ENCODE peak calls at places on chromosome 10, in seven cellular contexts. One of them, this sample, is unnamed.

GRCh38 chr10:22931948-22932347 is 4.1 kb downstream of the ARMC3 start:
- DNase-seq in IMR-90: peak
- DNase-seq in K562: no peak
- DNase-seq in HCT116: no peak
- DNase-seq in colonic mucosa: no peak
- DNase-seq in H1: no peak
- DNase-seq in MM.1S: no peak
- DNase-seq in this sample: no peak

GRCh38 chr10:77526861-77527617 is 110.6 kb downstream of the KCNMA1 start:
- DNase-seq in IMR-90: no peak
- DNase-seq in K562: no peak
- DNase-seq in HCT116: no peak
- DNase-seq in colonic mucosa: no peak
- DNase-seq in H1: no peak
- DNase-seq in MM.1S: no peak
- DNase-seq in this sample: no peak

GRCh38 chr10:78754269-78755074 is 314.3 kb upstream of the ZMIZ1 start:
- DNase-seq in IMR-90: peak
- DNase-seq in K562: no peak
- DNase-seq in HCT116: no peak
- DNase-seq in colonic mucosa: no peak
- DNase-seq in H1: no peak
- DNase-seq in MM.1S: no peak
- DNase-seq in this sample: no peak

GRCh38 chr10:62335326-62335725 is 38.8 kb upstream of the ZNF365 start:
- DNase-seq in IMR-90: peak
- DNase-seq in K562: no peak
- DNase-seq in HCT116: no peak
- DNase-seq in colonic mucosa: no peak
- DNase-seq in H1: no peak
- DNase-seq in MM.1S: no peak
- DNase-seq in this sample: no peak

GRCh38 chr10:22958338-22958737 is 30.5 kb downstream of the ARMC3 start:
- DNase-seq in IMR-90: no peak
- DNase-seq in K562: no peak
- DNase-seq in HCT116: no peak
- DNase-seq in colonic mucosa: no peak
- DNase-seq in H1: no peak
- DNase-seq in MM.1S: no peak
- DNase-seq in this sample: no peak

GRCh38 chr10:30028006-30028441 is 31.4 kb downstream of the JCAD start:
- DNase-seq in IMR-90: no peak
- DNase-seq in K562: no peak
- DNase-seq in HCT116: no peak
- DNase-seq in colonic mucosa: no peak
- DNase-seq in H1: no peak
- DNase-seq in MM.1S: no peak
- DNase-seq in this sample: no peak

GRCh38 chr10:14975672-14976273 is 16.6 kb downstream of the MEIG1 start:
- DNase-seq in IMR-90: no peak
- DNase-seq in K562: peak
- DNase-seq in HCT116: peak
- DNase-seq in colonic mucosa: no peak
- DNase-seq in H1: no peak
- DNase-seq in MM.1S: no peak
- DNase-seq in this sample: no peak

GRCh38 chr10:91590904-91591791 is 41.7 kb downstream of the PPP1R3C start:
- DNase-seq in IMR-90: peak
- DNase-seq in K562: peak
- DNase-seq in HCT116: no peak
- DNase-seq in colonic mucosa: peak
- DNase-seq in H1: no peak
- DNase-seq in MM.1S: no peak
- DNase-seq in this sample: no peak

GRCh38 chr10:86263209-86263608 is 103.4 kb downstream of the GRID1 start:
- DNase-seq in IMR-90: no peak
- DNase-seq in K562: no peak
- DNase-seq in HCT116: no peak
- DNase-seq in colonic mucosa: no peak
- DNase-seq in H1: peak
- DNase-seq in MM.1S: no peak
- DNase-seq in this sample: no peak

GRCh38 chr10:131834152-131834810 is 66.5 kb upstream of the PPP2R2D start:
- DNase-seq in IMR-90: no peak
- DNase-seq in K562: no peak
- DNase-seq in HCT116: no peak
- DNase-seq in colonic mucosa: no peak
- DNase-seq in H1: no peak
- DNase-seq in MM.1S: no peak
- DNase-seq in this sample: no peak

GRCh38 chr10:113736576-113736975 is 14.9 kb upstream of the PLEKHS1 start:
- DNase-seq in IMR-90: no peak
- DNase-seq in K562: no peak
- DNase-seq in HCT116: no peak
- DNase-seq in colonic mucosa: no peak
- DNase-seq in H1: no peak
- DNase-seq in MM.1S: no peak
- DNase-seq in this sample: no peak

GRCh38 chr10:77197544-77197943 is 440.1 kb downstream of the KCNMA1 start:
- DNase-seq in IMR-90: no peak
- DNase-seq in K562: no peak
- DNase-seq in HCT116: no peak
- DNase-seq in colonic mucosa: no peak
- DNase-seq in H1: no peak
- DNase-seq in MM.1S: peak
- DNase-seq in this sample: no peak

GRCh38 chr10:122112625-122113160 is 123.7 kb downstream of the TACC2 start:
- DNase-seq in IMR-90: peak
- DNase-seq in K562: peak
- DNase-seq in HCT116: peak
- DNase-seq in colonic mucosa: peak
- DNase-seq in H1: peak
- DNase-seq in MM.1S: no peak
- DNase-seq in this sample: no peak

GRCh38 chr10:95496951-95497350 is 64.2 kb downstream of the SORBS1 start:
- DNase-seq in IMR-90: no peak
- DNase-seq in K562: no peak
- DNase-seq in HCT116: no peak
- DNase-seq in colonic mucosa: no peak
- DNase-seq in H1: no peak
- DNase-seq in MM.1S: no peak
- DNase-seq in this sample: no peak

GRCh38 chr10:43781480-43782361 is 133.0 kb upstream of the ZNF32 start:
- DNase-seq in IMR-90: peak
- DNase-seq in K562: peak
- DNase-seq in HCT116: no peak
- DNase-seq in colonic mucosa: no peak
- DNase-seq in H1: no peak
- DNase-seq in MM.1S: peak
- DNase-seq in this sample: no peak

GRCh38 chr10:17026686-17027485 is 102.7 kb downstream of the CUBN start:
- DNase-seq in IMR-90: peak
- DNase-seq in K562: no peak
- DNase-seq in HCT116: no peak
- DNase-seq in colonic mucosa: no peak
- DNase-seq in H1: no peak
- DNase-seq in MM.1S: no peak
- DNase-seq in this sample: no peak

GRCh38 chr10:69968830-69969229 is 83.8 kb upstream of the MACROH2A2 start:
- DNase-seq in IMR-90: peak
- DNase-seq in K562: no peak
- DNase-seq in HCT116: peak
- DNase-seq in colonic mucosa: no peak
- DNase-seq in H1: peak
- DNase-seq in MM.1S: no peak
- DNase-seq in this sample: no peak

GRCh38 chr10:51564896-51565505 is 134.4 kb downstream of the CSTF2T start:
- DNase-seq in IMR-90: no peak
- DNase-seq in K562: no peak
- DNase-seq in HCT116: no peak
- DNase-seq in colonic mucosa: no peak
- DNase-seq in H1: no peak
- DNase-seq in MM.1S: no peak
- DNase-seq in this sample: no peak

GRCh38 chr10:47423476-47423875 is 39.4 kb upstream of the ZNF488 start:
- DNase-seq in IMR-90: peak
- DNase-seq in K562: no peak
- DNase-seq in HCT116: no peak
- DNase-seq in colonic mucosa: no peak
- DNase-seq in H1: no peak
- DNase-seq in MM.1S: no peak
- DNase-seq in this sample: no peak

GRCh38 chr10:48776528-48776927 is 91.9 kb downstream of the WDFY4 start:
- DNase-seq in IMR-90: no peak
- DNase-seq in K562: peak
- DNase-seq in HCT116: no peak
- DNase-seq in colonic mucosa: no peak
- DNase-seq in H1: no peak
- DNase-seq in MM.1S: no peak
- DNase-seq in this sample: no peak

DNA sequence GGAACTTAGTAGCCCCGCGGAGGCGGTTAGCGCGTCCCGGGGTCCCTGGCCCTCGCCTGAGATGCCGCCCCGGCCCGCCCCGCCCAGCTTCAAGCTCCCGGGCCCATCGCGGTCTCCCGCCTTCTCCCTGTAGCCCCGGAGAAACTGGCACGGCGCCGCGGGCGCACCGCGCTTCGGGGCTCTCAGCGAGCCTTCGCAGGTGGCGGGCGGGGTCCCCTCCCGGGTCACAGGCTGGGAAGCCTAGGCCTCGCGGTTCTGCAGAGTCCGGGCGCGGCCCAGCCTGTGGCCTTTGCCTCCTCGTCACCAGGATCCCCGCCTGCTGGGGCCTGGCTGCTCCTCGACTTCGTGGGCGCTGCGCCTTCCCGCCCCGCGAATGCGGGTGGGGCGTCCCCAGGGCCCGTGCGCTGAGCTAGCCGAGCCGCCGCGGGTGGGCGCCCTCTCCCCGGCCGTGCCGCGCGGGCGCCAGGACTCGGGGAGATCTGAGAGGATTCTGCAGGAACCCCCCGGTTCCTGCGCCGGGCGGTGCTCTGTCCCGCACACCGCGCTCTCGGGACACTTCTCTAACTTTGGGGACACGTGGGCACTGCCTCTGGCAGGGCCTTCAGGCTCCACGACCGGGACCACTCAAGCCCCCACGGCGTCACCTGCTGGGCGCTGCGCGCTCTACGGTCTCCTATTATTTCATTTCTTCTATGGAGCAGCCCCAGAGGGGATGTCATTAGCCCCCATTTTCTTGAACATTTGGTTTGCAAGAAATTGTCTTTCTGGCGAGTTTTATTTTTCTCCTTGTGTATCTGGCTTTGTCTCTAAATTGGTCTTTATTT is 683 bp upstream of the RGS10 start:
- DNase-seq in IMR-90: peak
- DNase-seq in K562: peak
- DNase-seq in HCT116: no peak
- DNase-seq in colonic mucosa: peak
- DNase-seq in H1: no peak
- DNase-seq in MM.1S: peak
- DNase-seq in this sample: no peak
- H3K9ac ChIP-seq in IMR-90: peak
- H3K9ac ChIP-seq in K562: peak
- H3K9ac ChIP-seq in HCT116: peak
- H3K9ac ChIP-seq in colonic mucosa: peak
- H3K9ac ChIP-seq in H1: no peak
- H3K9ac ChIP-seq in MM.1S: peak
- H3K9ac ChIP-seq in this sample: peak

GRCh38 chr10:4306871-4307270 is 519.1 kb upstream of the AKR1E2 start:
- DNase-seq in IMR-90: no peak
- DNase-seq in K562: no peak
- DNase-seq in HCT116: no peak
- DNase-seq in colonic mucosa: no peak
- DNase-seq in H1: no peak
- DNase-seq in MM.1S: no peak
- DNase-seq in this sample: no peak
- H3K9ac ChIP-seq in IMR-90: no peak
- H3K9ac ChIP-seq in K562: no peak
- H3K9ac ChIP-seq in HCT116: no peak
- H3K9ac ChIP-seq in colonic mucosa: no peak
- H3K9ac ChIP-seq in H1: no peak
- H3K9ac ChIP-seq in MM.1S: no peak
- H3K9ac ChIP-seq in this sample: no peak

GRCh38 chr10:124165311-124165710 is 71.9 kb upstream of the CHST15 start:
- DNase-seq in IMR-90: no peak
- DNase-seq in K562: no peak
- DNase-seq in HCT116: no peak
- DNase-seq in colonic mucosa: no peak
- DNase-seq in H1: no peak
- DNase-seq in MM.1S: no peak
- DNase-seq in this sample: no peak
- H3K9ac ChIP-seq in IMR-90: no peak
- H3K9ac ChIP-seq in K562: no peak
- H3K9ac ChIP-seq in HCT116: no peak
- H3K9ac ChIP-seq in colonic mucosa: no peak
- H3K9ac ChIP-seq in H1: no peak
- H3K9ac ChIP-seq in MM.1S: no peak
- H3K9ac ChIP-seq in this sample: no peak

DNA sequence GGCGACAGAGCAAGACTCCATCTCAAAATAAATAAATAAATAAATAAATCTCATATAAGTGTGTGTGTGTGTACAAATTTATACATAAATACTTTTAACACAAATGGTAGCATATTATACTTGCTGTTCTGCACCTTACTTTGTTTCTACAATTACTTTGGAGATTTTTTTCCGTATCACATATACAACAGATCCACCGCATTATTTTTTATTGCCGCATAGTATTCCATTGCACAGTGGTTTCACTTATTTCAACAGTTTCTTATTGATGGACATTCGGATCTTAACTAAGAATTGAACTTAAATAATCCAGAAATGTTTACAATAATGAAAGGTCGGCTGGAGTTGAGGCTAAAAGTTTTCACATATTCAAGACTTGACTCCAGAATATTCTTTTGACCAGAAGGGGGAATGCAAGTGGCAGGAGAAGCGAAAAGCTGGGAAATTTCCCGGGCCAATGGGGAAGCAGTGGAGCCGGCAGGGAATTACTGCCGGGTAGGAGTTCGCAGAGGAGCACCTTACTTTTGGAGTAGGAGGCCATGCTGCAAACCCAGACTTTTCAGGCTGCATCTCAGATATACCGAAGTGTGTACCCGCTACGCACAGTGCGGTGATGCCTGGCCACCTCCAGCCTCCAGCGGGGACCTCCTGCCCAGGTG is 448 bp upstream of the CNNM1 start:
- DNase-seq in IMR-90: peak
- DNase-seq in K562: no peak
- DNase-seq in HCT116: no peak
- DNase-seq in colonic mucosa: no peak
- DNase-seq in H1: no peak
- DNase-seq in MM.1S: no peak
- DNase-seq in this sample: no peak
- H3K9ac ChIP-seq in IMR-90: no peak
- H3K9ac ChIP-seq in K562: no peak
- H3K9ac ChIP-seq in HCT116: no peak
- H3K9ac ChIP-seq in colonic mucosa: no peak
- H3K9ac ChIP-seq in H1: no peak
- H3K9ac ChIP-seq in MM.1S: no peak
- H3K9ac ChIP-seq in this sample: no peak

This sample was measured in SK-N-MC.